ENCODE peak calls at places on chromosome 21, in four cellular contexts. One of them, this sample, is unnamed.

GRCh38 chr21:14243461-14243860 is 27.5 kb downstream of the RBM11 start:
- DNase-seq in stomach: no peak
- DNase-seq in mammary epithelial cell: no peak
- DNase-seq in left ventricle myocardium inferior: no peak
- DNase-seq in this sample: no peak

GRCh38 chr21:31444061-31444460 is 100.0 kb upstream of the TIAM1 start:
- DNase-seq in stomach: no peak
- DNase-seq in mammary epithelial cell: no peak
- DNase-seq in left ventricle myocardium inferior: peak; percentile 39
- DNase-seq in this sample: peak; percentile 68

GRCh38 chr21:17513214-17514123 is 626 bp downstream of the CXADR start:
- DNase-seq in stomach: peak; percentile 52
- DNase-seq in mammary epithelial cell: peak; percentile 52
- DNase-seq in left ventricle myocardium inferior: no peak
- DNase-seq in this sample: no peak

GRCh38 chr21:32772281-32773047 is 909 bp upstream of the PAXBP1 start:
- DNase-seq in stomach: peak; percentile 44
- DNase-seq in mammary epithelial cell: peak; percentile 24
- DNase-seq in left ventricle myocardium inferior: no peak
- DNase-seq in this sample: peak; percentile 63

GRCh38 chr21:31041295-31042079 is 3.2 kb upstream of the KRTAP19-8 start:
- DNase-seq in stomach: no peak
- DNase-seq in mammary epithelial cell: no peak
- DNase-seq in left ventricle myocardium inferior: no peak
- DNase-seq in this sample: no peak

GRCh38 chr21:28746166-28746565 is 246.5 kb downstream of the LTN1 start:
- DNase-seq in stomach: no peak
- DNase-seq in mammary epithelial cell: no peak
- DNase-seq in left ventricle myocardium inferior: no peak
- DNase-seq in this sample: no peak

GRCh38 chr21:45545236-45545570 is 3.0 kb upstream of the SLC19A1 start:
- DNase-seq in stomach: no peak
- DNase-seq in mammary epithelial cell: no peak
- DNase-seq in left ventricle myocardium inferior: no peak
- DNase-seq in this sample: no peak

GRCh38 chr21:9837946-9838801 is 683.2 kb upstream of the TPTE start:
- DNase-seq in stomach: no peak
- DNase-seq in mammary epithelial cell: no peak
- DNase-seq in left ventricle myocardium inferior: no peak
- DNase-seq in this sample: no peak

GRCh38 chr21:32597205-32597604 is 11.9 kb upstream of the TCP10L start:
- DNase-seq in stomach: no peak
- DNase-seq in mammary epithelial cell: peak; percentile 97
- DNase-seq in left ventricle myocardium inferior: no peak
- DNase-seq in this sample: no peak

GRCh38 chr21:33881689-33882440 is 33.7 kb downstream of the ATP5PO start:
- DNase-seq in stomach: no peak
- DNase-seq in mammary epithelial cell: no peak
- DNase-seq in left ventricle myocardium inferior: no peak
- DNase-seq in this sample: no peak

GRCh38 chr21:28793043-28793442 is 199.6 kb downstream of the LTN1 start:
- DNase-seq in stomach: no peak
- DNase-seq in mammary epithelial cell: no peak
- DNase-seq in left ventricle myocardium inferior: no peak
- DNase-seq in this sample: no peak

GRCh38 chr21:37452222-37452621 is 85.6 kb downstream of the DYRK1A start:
- DNase-seq in stomach: no peak
- DNase-seq in mammary epithelial cell: peak; percentile 24
- DNase-seq in left ventricle myocardium inferior: peak; percentile 31
- DNase-seq in this sample: no peak

GRCh38 chr21:37193676-37194075 is 73.5 kb downstream of the VPS26C start:
- DNase-seq in stomach: no peak
- DNase-seq in mammary epithelial cell: no peak
- DNase-seq in left ventricle myocardium inferior: no peak
- DNase-seq in this sample: no peak

GRCh38 chr21:8989261-8989882 is 1532.0 kb upstream of the TPTE start:
- DNase-seq in stomach: no peak
- DNase-seq in mammary epithelial cell: no peak
- DNase-seq in left ventricle myocardium inferior: no peak
- DNase-seq in this sample: no peak

DNA sequence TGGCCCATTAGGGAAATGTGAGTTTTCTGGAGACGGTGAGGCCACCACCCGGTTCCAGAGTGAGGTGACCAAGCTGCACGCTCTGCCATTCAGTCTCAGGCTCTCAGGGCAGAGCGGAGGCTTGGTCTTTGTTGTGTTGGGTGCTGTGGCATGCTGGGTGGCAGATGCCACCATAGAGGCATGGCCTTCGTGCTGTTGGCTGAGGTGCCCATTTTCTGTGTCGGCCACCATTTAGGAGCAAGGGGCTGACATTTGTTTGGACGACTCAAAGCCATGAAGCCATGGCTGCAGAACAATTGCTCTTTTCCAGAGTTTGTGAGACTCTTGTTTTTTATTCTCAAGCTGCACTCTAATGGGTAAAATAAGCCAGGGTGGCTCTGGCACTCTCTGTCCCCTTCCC is 36.8 kb upstream of the PWP2 start:
- DNase-seq in stomach: no peak
- DNase-seq in mammary epithelial cell: no peak
- DNase-seq in left ventricle myocardium inferior: no peak
- DNase-seq in this sample: no peak
- H3K4me1 ChIP-seq in stomach: no peaks in the 10 kb centered on the region
- H3K4me1 ChIP-seq in mammary epithelial cell: no peaks in the 10 kb centered on the region
- H3K4me1 ChIP-seq in left ventricle myocardium inferior: peaks cover 3% of the 10 kb centered on the region
- H3K4me1 ChIP-seq in this sample: no peaks in the 10 kb centered on the region

GRCh38 chr21:34986561-34987533 is 62.3 kb downstream of the RUNX1 start:
- DNase-seq in stomach: no peak
- DNase-seq in mammary epithelial cell: peak; percentile 95
- DNase-seq in left ventricle myocardium inferior: no peak
- DNase-seq in this sample: no peak

GRCh38 chr21:34989337-34990151 is 59.6 kb downstream of the RUNX1 start:
- DNase-seq in stomach: no peak
- DNase-seq in mammary epithelial cell: peak; percentile 49
- DNase-seq in left ventricle myocardium inferior: no peak
- DNase-seq in this sample: no peak

GRCh38 chr21:34988625-34989024 is 60.5 kb downstream of the RUNX1 start:
- DNase-seq in stomach: no peak
- DNase-seq in mammary epithelial cell: no peak
- DNase-seq in left ventricle myocardium inferior: no peak
- DNase-seq in this sample: no peak

GRCh38 chr21:34988139-34988538 is 61.0 kb downstream of the RUNX1 start:
- DNase-seq in stomach: no peak
- DNase-seq in mammary epithelial cell: no peak
- DNase-seq in left ventricle myocardium inferior: no peak
- DNase-seq in this sample: no peak

DNA sequence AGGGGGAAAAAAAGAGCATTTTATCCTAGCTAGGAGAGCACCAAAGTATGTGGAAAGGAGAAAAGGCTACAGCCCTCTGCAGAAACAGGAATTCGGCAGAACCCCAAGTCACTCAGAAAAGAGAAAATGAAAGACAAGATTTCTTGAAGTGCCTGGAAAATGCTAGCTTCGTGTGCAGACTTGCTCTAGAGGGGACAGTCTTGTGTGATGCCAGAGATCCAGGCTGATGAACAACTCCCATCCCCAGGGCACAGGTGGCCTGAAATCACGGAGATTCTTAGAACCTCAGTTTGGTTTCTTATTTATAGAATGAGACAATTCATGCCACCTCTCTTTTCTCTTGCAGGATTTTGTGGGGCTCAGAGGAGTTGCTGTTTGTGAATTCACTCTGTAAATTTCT is 61.4 kb downstream of the RUNX1 start:
- DNase-seq in stomach: no peak
- DNase-seq in mammary epithelial cell: no peak
- DNase-seq in left ventricle myocardium inferior: no peak
- DNase-seq in this sample: no peak
- H3K4me1 ChIP-seq in stomach: no peaks in the 10 kb centered on the region
- H3K4me1 ChIP-seq in mammary epithelial cell: peaks cover 48% of the 10 kb centered on the region
- H3K4me1 ChIP-seq in left ventricle myocardium inferior: no peaks in the 10 kb centered on the region
- H3K4me1 ChIP-seq in this sample: no peaks in the 10 kb centered on the region

GRCh38 chr21:38814126-38815059 is 8.7 kb downstream of the ETS2 start:
- DNase-seq in stomach: no peak
- DNase-seq in mammary epithelial cell: no peak
- DNase-seq in left ventricle myocardium inferior: no peak
- DNase-seq in this sample: no peak

GRCh38 chr21:38811257-38811656 is 5.5 kb downstream of the ETS2 start:
- DNase-seq in stomach: no peak
- DNase-seq in mammary epithelial cell: peak; percentile 98
- DNase-seq in left ventricle myocardium inferior: no peak
- DNase-seq in this sample: no peak

GRCh38 chr21:38815060-38815405 is 9.3 kb downstream of the ETS2 start:
- DNase-seq in stomach: no peak
- DNase-seq in mammary epithelial cell: peak; percentile 48
- DNase-seq in left ventricle myocardium inferior: no peak
- DNase-seq in this sample: no peak

GRCh38 chr21:38813554-38813953 is 7.8 kb downstream of the ETS2 start:
- DNase-seq in stomach: no peak
- DNase-seq in mammary epithelial cell: no peak
- DNase-seq in left ventricle myocardium inferior: no peak
- DNase-seq in this sample: no peak

GRCh38 chr21:38813143-38813542 is 7.4 kb downstream of the ETS2 start:
- DNase-seq in stomach: no peak
- DNase-seq in mammary epithelial cell: no peak
- DNase-seq in left ventricle myocardium inferior: no peak
- DNase-seq in this sample: no peak
- H3K4me1 ChIP-seq in stomach: peaks cover 35% of the 10 kb centered on the region
- H3K4me1 ChIP-seq in mammary epithelial cell: peaks cover 38% of the 10 kb centered on the region
- H3K4me1 ChIP-seq in left ventricle myocardium inferior: peaks cover 73% of the 10 kb centered on the region
- H3K4me1 ChIP-seq in this sample: no peaks in the 10 kb centered on the region

GRCh38 chr21:35024475-35024874 is 24.6 kb downstream of the RUNX1 start:
- DNase-seq in stomach: no peak
- DNase-seq in mammary epithelial cell: no peak
- DNase-seq in left ventricle myocardium inferior: no peak
- DNase-seq in this sample: no peak

GRCh38 chr21:35025206-35026152 is 23.6 kb downstream of the RUNX1 start:
- DNase-seq in stomach: no peak
- DNase-seq in mammary epithelial cell: no peak
- DNase-seq in left ventricle myocardium inferior: no peak
- DNase-seq in this sample: no peak

GRCh38 chr21:35027558-35028450 is 21.3 kb downstream of the RUNX1 start:
- DNase-seq in stomach: no peak
- DNase-seq in mammary epithelial cell: no peak
- DNase-seq in left ventricle myocardium inferior: no peak
- DNase-seq in this sample: no peak

GRCh38 chr21:35026617-35027557 is 22.2 kb downstream of the RUNX1 start:
- DNase-seq in stomach: peak; percentile 74
- DNase-seq in mammary epithelial cell: no peak
- DNase-seq in left ventricle myocardium inferior: peak; percentile 68
- DNase-seq in this sample: peak; percentile 62

GRCh38 chr21:35026153-35026499 is 23.0 kb downstream of the RUNX1 start:
- DNase-seq in stomach: no peak
- DNase-seq in mammary epithelial cell: no peak
- DNase-seq in left ventricle myocardium inferior: no peak
- DNase-seq in this sample: no peak
- H3K4me1 ChIP-seq in stomach: peaks cover 19% of the 10 kb centered on the region
- H3K4me1 ChIP-seq in mammary epithelial cell: peaks cover under 1% of the 10 kb centered on the region
- H3K4me1 ChIP-seq in left ventricle myocardium inferior: peaks cover 9% of the 10 kb centered on the region
- H3K4me1 ChIP-seq in this sample: no peaks in the 10 kb centered on the region

GRCh38 chr21:41681939-41682718 is 84.7 kb downstream of the RIPK4 start:
- DNase-seq in stomach: no peak
- DNase-seq in mammary epithelial cell: no peak
- DNase-seq in left ventricle myocardium inferior: no peak
- DNase-seq in this sample: no peak
- H3K4me1 ChIP-seq in stomach: peaks cover 70% of the 10 kb centered on the region
- H3K4me1 ChIP-seq in mammary epithelial cell: peaks cover 83% of the 10 kb centered on the region
- H3K4me1 ChIP-seq in left ventricle myocardium inferior: peaks cover 12% of the 10 kb centered on the region
- H3K4me1 ChIP-seq in this sample: no peaks in the 10 kb centered on the region

DNA sequence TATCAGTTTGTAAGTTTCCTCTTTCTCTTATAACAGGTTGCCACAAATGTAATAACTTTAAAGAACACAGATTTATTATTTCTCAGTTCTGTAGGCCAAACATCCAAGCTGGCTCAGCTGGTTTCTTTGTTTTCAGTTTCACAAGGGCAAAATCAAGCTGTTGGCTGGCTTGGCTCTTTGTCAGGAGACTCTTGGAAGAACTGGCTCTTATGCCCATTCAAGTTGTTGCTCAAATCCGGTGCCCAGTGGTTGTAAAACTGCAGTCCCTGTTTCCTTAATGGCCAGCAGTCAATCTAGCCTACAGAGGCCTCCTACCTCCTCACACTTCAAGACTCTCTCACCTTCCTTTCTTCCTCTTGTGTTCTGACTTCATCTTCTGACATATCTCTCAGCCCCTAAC is 1171.0 kb downstream of the MRPL39 start:
- DNase-seq in stomach: no peak
- DNase-seq in mammary epithelial cell: no peak
- DNase-seq in left ventricle myocardium inferior: no peak
- DNase-seq in this sample: no peak
- H3K4me1 ChIP-seq in stomach: no peaks in the 10 kb centered on the region
- H3K4me1 ChIP-seq in mammary epithelial cell: no peaks in the 10 kb centered on the region
- H3K4me1 ChIP-seq in left ventricle myocardium inferior: no peaks in the 10 kb centered on the region
- H3K4me1 ChIP-seq in this sample: no peaks in the 10 kb centered on the region

GRCh38 chr21:15749868-15750174 is 20.0 kb downstream of the USP25 start:
- DNase-seq in stomach: no peak
- DNase-seq in mammary epithelial cell: no peak
- DNase-seq in left ventricle myocardium inferior: no peak
- DNase-seq in this sample: no peak
- H3K4me1 ChIP-seq in stomach: peaks cover 47% of the 10 kb centered on the region
- H3K4me1 ChIP-seq in mammary epithelial cell: peaks cover 6% of the 10 kb centered on the region
- H3K4me1 ChIP-seq in left ventricle myocardium inferior: peaks cover 72% of the 10 kb centered on the region
- H3K4me1 ChIP-seq in this sample: peaks cover 35% of the 10 kb centered on the region

GRCh38 chr21:27132270-27132669 is 165.4 kb upstream of the ADAMTS5 start:
- DNase-seq in stomach: no peak
- DNase-seq in mammary epithelial cell: no peak
- DNase-seq in left ventricle myocardium inferior: no peak
- DNase-seq in this sample: no peak
- H3K4me1 ChIP-seq in stomach: no peaks in the 10 kb centered on the region
- H3K4me1 ChIP-seq in mammary epithelial cell: no peaks in the 10 kb centered on the region
- H3K4me1 ChIP-seq in left ventricle myocardium inferior: peaks cover 8% of the 10 kb centered on the region
- H3K4me1 ChIP-seq in this sample: no peaks in the 10 kb centered on the region

GRCh38 chr21:46635324-46636180 is at the start of gene PRMT2:
- DNase-seq in stomach: peak; percentile 98
- DNase-seq in mammary epithelial cell: peak; percentile 95
- DNase-seq in left ventricle myocardium inferior: peak; percentile 96
- DNase-seq in this sample: peak; percentile 96

GRCh38 chr21:46636181-46636512 is 673 bp downstream of the PRMT2 start:
- DNase-seq in stomach: no peak
- DNase-seq in mammary epithelial cell: no peak
- DNase-seq in left ventricle myocardium inferior: no peak
- DNase-seq in this sample: no peak

GRCh38 chr21:46633561-46633960 is 1.9 kb upstream of the PRMT2 start:
- DNase-seq in stomach: no peak
- DNase-seq in mammary epithelial cell: no peak
- DNase-seq in left ventricle myocardium inferior: no peak
- DNase-seq in this sample: no peak

GRCh38 chr21:46634966-46635323 is 529 bp upstream of the PRMT2 start:
- DNase-seq in stomach: peak; percentile 40
- DNase-seq in mammary epithelial cell: peak; percentile 60
- DNase-seq in left ventricle myocardium inferior: no peak
- DNase-seq in this sample: peak; percentile 80

GRCh38 chr21:46634427-46634826 is 1.0 kb upstream of the PRMT2 start:
- DNase-seq in stomach: no peak
- DNase-seq in mammary epithelial cell: no peak
- DNase-seq in left ventricle myocardium inferior: no peak
- DNase-seq in this sample: no peak
- H3K4me1 ChIP-seq in stomach: peaks cover 28% of the 10 kb centered on the region
- H3K4me1 ChIP-seq in mammary epithelial cell: peaks cover 23% of the 10 kb centered on the region
- H3K4me1 ChIP-seq in left ventricle myocardium inferior: peaks cover 47% of the 10 kb centered on the region
- H3K4me1 ChIP-seq in this sample: no peaks in the 10 kb centered on the region

This sample was measured in right atrium auricular region.